ENCODE peak calls at places on chromosomes 16 and 17, in six cellular contexts. U is H1, Y is fibroblast of lung, B is PC-9, Z is neuronal stem cell, I is IMR-90. J is an unnamed sample.

GRCh38 chr16:8660841-8661301 is 13.5 kb upstream of the ABAT start:
- DNase-seq in U (peak; percentile 87), Y (peak; percentile 42), B (peak; percentile 55), Z (peak; percentile 64), I (peak; percentile 58), J (peak; percentile 87)

GRCh38 chr17:16466407-16466806 is 25.6 kb downstream of the LRRC75A start:
- DNase-seq in U (no peak), Y (no peak), B (no peak), Z (no peak), I (no peak), J (no peak)

GRCh38 chr17:82098939-82099765 is 1.1 kb upstream of the FASN start:
- DNase-seq in U (no peak), Y (no peak), B (no peak), Z (no peak), I (no peak), J (peak; percentile 78)

GRCh38 chr16:55280622-55281021 is 43.4 kb upstream of the IRX6 start:
- DNase-seq in U (no peak), Y (no peak), B (no peak), Z (no peak), I (no peak), J (no peak)

GRCh38 chr17:9330140-9330902 is 245.3 kb downstream of the STX8 start:
- DNase-seq in U (peak; percentile 56), Y (no peak), B (no peak), Z (peak; percentile 58), I (no peak), J (no peak)

GRCh38 chr17:73030501-73030911 is 62.0 kb downstream of the SLC39A11 start:
- DNase-seq in U (no peak), Y (peak; percentile 16), B (no peak), Z (no peak), I (peak; percentile 24), J (no peak)

GRCh38 chr16:24753437-24753836 is 24.0 kb downstream of the TNRC6A start:
- DNase-seq in U (no peak), Y (no peak), B (no peak), Z (no peak), I (no peak), J (no peak)

GRCh38 chr17:14845562-14846335 is 419.4 kb downstream of the PMP22 start:
- DNase-seq in U (no peak), Y (no peak), B (no peak), Z (no peak), I (peak; percentile 18), J (no peak)

GRCh38 chr16:10738231-10739077 is 5.2 kb upstream of the NUBP1 start:
- DNase-seq in U (no peak), Y (peak; percentile 73), B (peak; percentile 78), Z (no peak), I (peak; percentile 78), J (peak; percentile 59)

GRCh38 chr16:2277466-2278271 is 9.7 kb upstream of the RNPS1 start:
- DNase-seq in U (no peak), Y (no peak), B (no peak), Z (no peak), I (no peak), J (no peak)

GRCh38 chr17:44343510-44344209 is 1.4 kb upstream of the GRN start:
- DNase-seq in U (no peak), Y (no peak), B (no peak), Z (no peak), I (no peak), J (no peak)

GRCh38 chr16:17921357-17921978 is 415.1 kb downstream of the NPIPA8 start:
- DNase-seq in U (peak; percentile 73), Y (no peak), B (peak; percentile 19), Z (no peak), I (no peak), J (peak; percentile 92)

GRCh38 chr16:27239026-27239425 is 29.5 kb downstream of the NSMCE1 start:
- DNase-seq in U (no peak), Y (no peak), B (no peak), Z (no peak), I (no peak), J (no peak)

GRCh38 chr17:66200685-66201092 is 8.8 kb upstream of the CEP112 start:
- DNase-seq in U (peak; percentile 52), Y (peak; percentile 80), B (peak; percentile 21), Z (peak; percentile 54), I (peak; percentile 83), J (peak; percentile 89)

GRCh38 chr17:27473748-27474609 is 17.7 kb downstream of the KSR1 start:
- DNase-seq in U (no peak), Y (no peak), B (peak; percentile 17), Z (no peak), I (no peak), J (no peak)

GRCh38 chr16:4428500-4428899 is 2.8 kb downstream of the DNAJA3 start:
- DNase-seq in U (no peak), Y (no peak), B (no peak), Z (no peak), I (no peak), J (no peak)

DNA sequence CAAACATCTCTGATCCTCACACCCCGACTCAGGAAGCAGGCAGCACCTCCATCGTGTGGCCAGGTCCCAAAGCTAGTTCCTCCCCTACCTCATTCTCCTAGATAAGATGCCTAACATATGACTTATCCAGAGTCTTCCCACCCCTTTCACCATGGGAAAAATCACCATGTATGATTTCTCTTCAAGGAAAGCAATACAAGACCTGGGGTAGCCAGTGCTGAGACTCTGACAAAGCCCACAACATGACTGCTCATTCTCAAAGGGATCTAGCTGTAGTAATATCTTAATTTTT is 45.1 kb downstream of the CMTM4 start:
- DNase-seq in U (no peak), Y (peak; percentile 30), B (no peak), Z (no peak), I (no peak), J (no peak)
- H3K4me2 ChIP-seq in U (peak overlapping the region; percentile 65), Y (peak overlapping the region; percentile 41), B (no peak overlapping the region), Z (no peak overlapping the region), I (peak overlapping the region; percentile 48), J (peak overlapping the region; percentile 40)

GRCh38 chr16:49439676-49440075 is 66.1 kb downstream of the C16orf78 start:
- DNase-seq in U (no peak), Y (no peak), B (no peak), Z (no peak), I (no peak), J (no peak)
- H3K27ac ChIP-seq in U (no peak overlapping the region), Y (no peak overlapping the region), B (no peak overlapping the region), Z (no peak overlapping the region), I (no peak overlapping the region), J (no peak overlapping the region)

DNA sequence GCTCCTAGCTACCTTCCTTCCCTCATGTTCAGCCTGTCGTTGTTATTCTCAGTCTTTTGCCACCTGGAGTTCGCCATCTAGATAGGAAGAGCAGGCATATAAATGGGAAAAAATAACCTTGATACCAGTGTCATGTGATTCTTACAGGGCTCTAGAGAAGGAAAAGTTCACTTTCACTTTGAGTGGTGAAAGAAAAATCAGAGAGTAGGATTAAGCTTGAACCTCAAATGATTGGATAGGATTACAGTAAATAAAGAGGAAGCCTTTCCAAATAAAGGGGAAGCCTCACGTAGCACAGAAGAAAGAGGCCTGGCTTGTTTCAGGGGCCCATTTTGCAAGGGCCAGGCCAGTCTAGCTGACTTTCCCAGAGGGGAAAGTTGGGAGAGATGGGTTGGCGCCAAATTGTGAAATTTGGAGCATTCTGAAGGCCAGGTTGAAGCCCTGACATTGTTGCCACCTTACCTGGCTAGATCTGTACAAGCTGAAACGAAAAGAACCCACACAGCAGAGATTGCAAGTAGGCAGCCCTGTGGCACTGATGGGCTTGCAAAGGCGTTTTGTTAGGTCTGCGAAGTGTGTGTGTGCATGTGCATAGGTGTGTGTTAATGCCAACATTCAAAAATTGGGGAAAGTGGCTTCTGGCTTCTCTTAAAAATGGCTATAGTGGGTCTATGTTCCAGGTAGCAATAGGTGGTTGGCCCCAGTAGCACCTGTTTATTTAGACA is 38.8 kb downstream of the TMC6 start:
- DNase-seq in U (no peak), Y (no peak), B (no peak), Z (no peak), I (no peak), J (no peak)
- H3K4me2 ChIP-seq in U (no peak overlapping the region), Y (no peak overlapping the region), B (peak overlapping the region; percentile 15), Z (no peak overlapping the region), I (no peak overlapping the region), J (no peak overlapping the region)

DNA sequence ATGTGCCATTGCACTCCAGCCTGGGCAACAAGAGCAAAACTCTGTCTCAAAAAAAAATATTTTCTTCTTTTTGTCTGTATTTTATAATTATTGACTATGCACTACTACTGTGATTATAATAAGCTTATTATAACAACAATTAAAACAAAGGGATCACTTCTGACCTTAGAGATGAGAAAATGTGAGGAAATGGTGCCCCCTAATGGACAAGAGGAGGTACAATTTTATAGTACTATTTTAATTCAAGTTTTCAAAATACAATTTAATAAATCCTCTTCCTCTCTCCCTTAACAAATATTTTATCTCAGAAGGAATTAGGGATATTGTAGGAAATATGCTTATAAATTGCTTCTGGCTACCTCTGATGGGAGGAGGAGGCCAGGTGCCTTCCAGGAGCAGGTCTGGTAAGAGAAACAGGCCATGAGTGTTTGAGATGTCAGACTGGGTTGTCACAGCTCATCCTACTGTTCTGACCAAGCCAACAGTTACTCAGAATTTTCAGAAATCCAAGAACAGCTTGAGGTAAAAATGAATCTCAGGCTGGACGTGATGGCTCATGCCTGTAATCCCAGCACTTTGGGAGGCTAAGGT is 14.0 kb downstream of the VPS53 start:
- DNase-seq in U (no peak), Y (peak; percentile 19), B (no peak), Z (no peak), I (peak; percentile 53), J (peak; percentile 76)
- H3K27ac ChIP-seq in U (no peak overlapping the region), Y (no peak overlapping the region), B (no peak overlapping the region), Z (no peak overlapping the region), I (no peak overlapping the region), J (no peak overlapping the region)

GRCh38 chr17:20223808-20224328 is 214.7 kb downstream of the SPECC1 start:
- DNase-seq in U (peak; percentile 37), Y (peak; percentile 36), B (no peak), Z (no peak), I (peak; percentile 10), J (no peak)
- H3K4me2 ChIP-seq in U (no peak overlapping the region), Y (no peak overlapping the region), B (no peak overlapping the region), Z (no peak overlapping the region), I (no peak overlapping the region), J (no peak overlapping the region)

DNA sequence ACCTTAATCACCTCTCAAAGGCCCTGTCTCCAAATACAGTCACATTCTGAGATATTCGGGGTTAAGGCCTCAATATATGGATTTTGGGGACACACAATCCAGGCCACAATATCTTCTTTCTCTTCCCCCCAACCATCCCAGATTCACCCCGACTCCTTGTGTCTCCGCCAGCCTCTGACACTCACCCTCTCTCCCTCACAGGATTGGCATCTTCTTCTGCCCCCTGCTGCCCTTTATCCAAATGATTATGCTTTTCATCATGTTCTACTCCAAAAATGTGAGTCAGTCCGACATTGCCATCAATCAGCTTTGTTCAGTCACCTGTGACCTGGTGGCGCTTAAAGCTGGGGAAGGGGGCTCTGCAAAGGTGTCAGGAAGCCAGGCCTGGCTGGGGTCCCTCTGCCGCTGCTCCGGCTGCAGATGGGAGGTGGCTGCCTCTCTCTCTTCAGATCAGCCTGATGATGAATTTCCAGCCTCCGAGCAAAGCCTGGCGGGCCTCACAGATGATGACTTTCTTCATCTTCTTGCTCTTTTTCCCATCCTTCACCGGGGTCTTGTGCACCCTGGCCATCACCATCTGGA is 35.1 kb downstream of the GDE1 start:
- DNase-seq in U (no peak), Y (no peak), B (no peak), Z (no peak), I (no peak), J (peak; percentile 47)
- H3K27ac ChIP-seq in U (no peak overlapping the region), Y (no peak overlapping the region), B (no peak overlapping the region), Z (no peak overlapping the region), I (no peak overlapping the region), J (no peak overlapping the region)